ENCODE peak calls at places on chromosomes 12 and 14, in six cellular contexts. F is ELF-1, C is RKO, X is lung, M is germinal center, K is NCI-H2171. O is an unnamed sample.

GRCh38 chr14:104936361-104937155 is 11.9 kb downstream of the PLD4 start:
- DNase-seq in F (no peak), C (no peak), X (no peak), M (no peak), K (no peak), O (no peak)

GRCh38 chr12:117774986-117775775 is 193.6 kb downstream of the KSR2 start:
- DNase-seq in F (no peak), C (no peak), X (no peak), M (no peak), K (peak), O (no peak)

GRCh38 chr14:101819251-101819990 is 57.9 kb downstream of the PPP2R5C start:
- DNase-seq in F (no peak), C (no peak), X (no peak), M (no peak), K (no peak), O (no peak)

GRCh38 chr12:6949063-6949594 is 2.0 kb upstream of the PTPN6 start:
- DNase-seq in F (no peak), C (peak), X (no peak), M (no peak), K (no peak), O (no peak)

GRCh38 chr14:51395361-51395849 is 155.4 kb downstream of the TMX1 start:
- DNase-seq in F (peak), C (peak), X (no peak), M (no peak), K (peak), O (no peak)

GRCh38 chr12:95435355-95435754 is 38.6 kb upstream of the METAP2 start:
- DNase-seq in F (no peak), C (no peak), X (no peak), M (no peak), K (no peak), O (no peak)

GRCh38 chr12:14454098-14454907 is 88.8 kb downstream of the ATF7IP start:
- DNase-seq in F (peak), C (peak), X (no peak), M (peak), K (no peak), O (peak)

GRCh38 chr12:6938353-6939186 is 5.0 kb upstream of the RNU7-1 start:
- DNase-seq in F (no peak), C (no peak), X (no peak), M (no peak), K (no peak), O (no peak)

GRCh38 chr14:91892918-91893527 is 25.7 kb upstream of the TC2N start:
- DNase-seq in F (peak), C (no peak), X (no peak), M (peak), K (no peak), O (no peak)

GRCh38 chr12:49720214-49720613 is 13.0 kb upstream of the FMNL3 start:
- DNase-seq in F (no peak), C (peak), X (no peak), M (no peak), K (no peak), O (no peak)